ENCODE peak calls at places on chromosomes 1 and 21, in four cellular contexts. Z is ovary, W is body of pancreas, L is right atrium auricular region. P is an unnamed sample. For H3K9me3, the result is how much of the 10 kb centered on the place peaks cover.

GRCh38 chr1:10794724-10795304 is 1.6 kb downstream of the CASZ1 start:
- DNase-seq in Z (no peak), W (peak), L (no peak), P (no peak)

GRCh38 chr1:72845342-72845741 is 563.0 kb upstream of the NEGR1 start:
- DNase-seq in Z (no peak), W (no peak), L (no peak), P (no peak)

GRCh38 chr1:230337266-230337665 is 88.9 kb downstream of the PGBD5 start:
- DNase-seq in Z (no peak), W (no peak), L (no peak), P (no peak)

GRCh38 chr1:221159608-221160007 is 280.4 kb downstream of the HLX start:
- DNase-seq in Z (no peak), W (no peak), L (no peak), P (no peak)

GRCh38 chr1:35436078-35436477 is 121.1 kb downstream of the KIAA0319L start:
- DNase-seq in Z (no peak), W (no peak), L (no peak), P (no peak)

GRCh38 chr1:210321131-210321530 is 7.6 kb upstream of the HHAT start:
- DNase-seq in Z (no peak), W (no peak), L (no peak), P (no peak)

GRCh38 chr1:7984826-7985225 is 23.3 kb downstream of the PARK7 start:
- DNase-seq in Z (no peak), W (no peak), L (no peak), P (no peak)

GRCh38 chr1:181396171-181396670 is 87.1 kb upstream of the CACNA1E start:
- DNase-seq in Z (no peak), W (no peak), L (no peak), P (peak)

GRCh38 chr1:46301406-46302090 is 1.9 kb downstream of the LRRC41 start:
- DNase-seq in Z (peak), W (no peak), L (peak), P (peak)

GRCh38 chr1:16119926-16120325 is 35.9 kb downstream of the EPHA2 start:
- DNase-seq in Z (no peak), W (no peak), L (no peak), P (no peak)

GRCh38 chr1:30409476-30410152 is 313.8 kb downstream of the MATN1 start:
- DNase-seq in Z (peak), W (no peak), L (no peak), P (no peak)

GRCh38 chr21:46253610-46254124 is 25.1 kb upstream of the LSS start:
- DNase-seq in Z (no peak), W (no peak), L (no peak), P (no peak)

GRCh38 chr1:182181167-182181572 is 119.7 kb upstream of the ZNF648 start:
- DNase-seq in Z (no peak), W (peak), L (no peak), P (no peak)

GRCh38 chr21:44758781-44759627 is 42.6 kb downstream of the UBE2G2 start:
- DNase-seq in Z (no peak), W (no peak), L (no peak), P (no peak)

GRCh38 chr1:66327582-66327981 is 206.4 kb upstream of the SGIP1 start:
- DNase-seq in Z (no peak), W (no peak), L (no peak), P (no peak)

GRCh38 chr1:91806777-91807700 is 78.9 kb downstream of the TGFBR3 start:
- DNase-seq in Z (no peak), W (no peak), L (no peak), P (no peak)

GRCh38 chr1:88133991-88134390 is 550.1 kb upstream of the PKN2 start:
- DNase-seq in Z (no peak), W (no peak), L (no peak), P (no peak)

GRCh38 chr1:18132707-18133066 is 25.1 kb downstream of the IGSF21 start:
- DNase-seq in Z (no peak), W (no peak), L (no peak), P (no peak)

GRCh38 chr21:41966872-41967621 is 13.2 kb upstream of the C2CD2 start:
- DNase-seq in Z (no peak), W (no peak), L (peak), P (no peak)

GRCh38 chr1:180927348-180927747 is 14.7 kb downstream of the KIAA1614 start:
- DNase-seq in Z (no peak), W (no peak), L (no peak), P (no peak)

GRCh38 chr1:92989936-92990582 is 28.8 kb upstream of the DIPK1A start:
- DNase-seq in Z (no peak), W (no peak), L (no peak), P (no peak)

GRCh38 chr1:30109853-30110252 is 613.5 kb downstream of the MATN1 start:
- DNase-seq in Z (peak), W (peak), L (peak), P (no peak)

GRCh38 chr1:38055398-38055797 is 8.8 kb upstream of the POU3F1 start:
- DNase-seq in Z (no peak), W (no peak), L (no peak), P (no peak)

GRCh38 chr21:39251326-39251725 is 62.1 kb downstream of the BRWD1 start:
- DNase-seq in Z (no peak), W (no peak), L (no peak), P (no peak)

GRCh38 chr1:30977105-30977504 is 68.5 kb upstream of the SDC3 start:
- DNase-seq in Z (no peak), W (no peak), L (no peak), P (no peak)

GRCh38 chr1:178122283-178122682 is 28.4 kb downstream of the RASAL2 start:
- DNase-seq in Z (no peak), W (no peak), L (no peak), P (no peak)

GRCh38 chr1:48182441-48182840 is 40.1 kb upstream of the SLC5A9 start:
- DNase-seq in Z (no peak), W (no peak), L (no peak), P (no peak)

GRCh38 chr1:169874229-169874628 is 19.5 kb downstream of the SCYL3 start:
- DNase-seq in Z (no peak), W (no peak), L (no peak), P (no peak)

GRCh38 chr1:19101244-19101643 is 108.8 kb downstream of the UBR4 start:
- DNase-seq in Z (no peak), W (no peak), L (no peak), P (no peak)

DNA sequence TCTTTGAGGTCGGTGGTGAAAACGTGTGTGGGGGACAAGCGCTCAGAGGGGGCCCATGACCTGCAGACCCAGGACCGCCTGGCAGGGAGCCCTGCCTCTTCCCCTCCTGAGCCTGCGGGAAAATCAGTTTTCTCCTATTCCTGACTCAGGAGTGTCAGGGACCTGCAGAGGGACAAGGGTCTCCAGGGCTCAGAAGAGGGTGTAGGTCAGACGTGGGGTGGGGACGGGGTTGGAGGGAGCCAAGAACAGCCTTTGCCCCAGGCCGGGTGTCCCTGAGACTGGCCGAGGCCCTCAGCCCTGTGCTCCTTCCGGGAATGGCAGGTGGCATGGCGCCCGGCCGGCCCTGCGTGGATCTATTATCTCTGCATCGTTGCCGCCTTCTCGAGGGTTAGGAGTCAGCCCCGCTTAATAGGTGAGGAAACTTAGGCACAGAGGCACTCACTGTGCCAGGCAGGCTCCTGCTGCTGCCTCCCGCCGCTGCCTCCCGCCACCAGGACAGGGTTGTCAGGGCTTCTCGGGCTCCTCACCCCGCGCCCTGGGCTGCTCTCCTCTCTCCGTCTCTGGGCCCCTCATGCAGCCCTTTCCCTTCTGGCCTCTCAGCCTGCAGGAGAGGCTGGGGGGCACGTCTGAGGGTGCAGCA is 37.5 kb downstream of the AJAP1 start:
- DNase-seq in Z (no peak), W (no peak), L (no peak), P (no peak)
- H3K9me3 ChIP-seq in Z (under half), W (under half), L (under half), P (under half)

GRCh38 chr1:86419277-86419903 is 4.6 kb upstream of the CLCA2 start:
- DNase-seq in Z (no peak), W (no peak), L (no peak), P (peak)

GRCh38 chr1:86429122-86429725 is 5.3 kb downstream of the CLCA2 start:
- DNase-seq in Z (no peak), W (no peak), L (no peak), P (no peak)

GRCh38 chr1:86423473-86423872 is 498 bp upstream of the CLCA2 start:
- DNase-seq in Z (no peak), W (no peak), L (no peak), P (no peak)

GRCh38 chr1:86421601-86422280 is 2.2 kb upstream of the CLCA2 start:
- DNase-seq in Z (no peak), W (no peak), L (no peak), P (no peak)

GRCh38 chr1:86423873-86424272 is at the start of gene CLCA2:
- DNase-seq in Z (no peak), W (no peak), L (no peak), P (no peak)
- TF ChIP-seq CTCF in Z (no peak), W (no peak), L (no peak), P (no peak)

GRCh38 chr1:43270421-43271095 is 775 bp downstream of the TMEM125 start:
- DNase-seq in Z (peak), W (peak), L (no peak), P (peak)

GRCh38 chr1:43272161-43272560 is 2.4 kb downstream of the TMEM125 start:
- DNase-seq in Z (no peak), W (no peak), L (no peak), P (no peak)

GRCh38 chr1:43269627-43270375 is at the start of gene TMEM125:
- DNase-seq in Z (no peak), W (peak), L (no peak), P (no peak)

GRCh38 chr1:43272576-43273571 is 3.1 kb downstream of the TMEM125 start:
- DNase-seq in Z (no peak), W (no peak), L (no peak), P (no peak)

DNA sequence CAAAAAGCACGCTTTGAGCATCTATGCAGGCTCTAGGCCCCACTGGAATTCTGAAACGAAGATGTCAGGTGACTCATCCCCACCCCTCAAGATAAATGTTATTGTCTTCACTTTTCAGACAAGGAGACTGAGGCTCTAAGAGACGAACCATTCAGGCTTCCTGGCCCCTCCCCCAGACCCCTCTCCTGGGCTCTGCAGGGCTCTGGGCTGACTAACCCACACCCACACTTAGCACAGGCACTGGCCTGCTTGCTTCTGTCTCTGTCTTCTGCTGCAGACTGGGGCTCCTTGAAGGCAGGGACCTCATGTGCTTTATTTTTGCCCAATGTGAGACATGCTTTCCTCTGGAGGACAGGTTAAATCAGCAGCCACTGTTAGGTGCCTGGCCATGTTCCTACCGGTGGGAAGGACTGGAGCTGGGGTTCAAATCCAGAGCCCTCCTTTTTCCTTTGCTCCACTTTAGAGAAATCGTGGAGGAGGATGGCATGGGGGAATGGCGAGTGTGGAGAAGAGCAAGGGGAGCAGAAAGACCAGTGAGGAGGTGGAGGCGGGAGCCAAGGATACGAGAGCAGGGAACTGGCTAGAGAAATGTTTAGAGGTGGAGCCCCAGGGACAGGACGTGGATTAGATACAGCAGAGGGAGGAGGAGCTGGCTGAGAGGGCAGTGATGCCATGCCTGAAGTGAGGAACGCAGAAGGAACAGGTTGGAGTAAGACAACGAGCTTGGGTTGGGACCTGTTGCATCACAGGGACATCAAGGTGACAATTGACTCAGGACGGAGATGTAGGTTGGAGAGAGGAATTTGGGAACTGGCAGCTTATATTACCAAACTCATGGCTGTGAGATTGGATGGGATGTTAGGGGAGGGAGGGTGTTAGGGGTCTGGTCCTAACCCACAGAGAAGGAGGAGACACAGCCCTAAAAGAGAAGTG is 1.7 kb downstream of the TMEM125 start:
- DNase-seq in Z (no peak), W (no peak), L (no peak), P (no peak)
- H3K27ac ChIP-seq in Z (no peak), W (peak), L (no peak), P (no peak)

DNA sequence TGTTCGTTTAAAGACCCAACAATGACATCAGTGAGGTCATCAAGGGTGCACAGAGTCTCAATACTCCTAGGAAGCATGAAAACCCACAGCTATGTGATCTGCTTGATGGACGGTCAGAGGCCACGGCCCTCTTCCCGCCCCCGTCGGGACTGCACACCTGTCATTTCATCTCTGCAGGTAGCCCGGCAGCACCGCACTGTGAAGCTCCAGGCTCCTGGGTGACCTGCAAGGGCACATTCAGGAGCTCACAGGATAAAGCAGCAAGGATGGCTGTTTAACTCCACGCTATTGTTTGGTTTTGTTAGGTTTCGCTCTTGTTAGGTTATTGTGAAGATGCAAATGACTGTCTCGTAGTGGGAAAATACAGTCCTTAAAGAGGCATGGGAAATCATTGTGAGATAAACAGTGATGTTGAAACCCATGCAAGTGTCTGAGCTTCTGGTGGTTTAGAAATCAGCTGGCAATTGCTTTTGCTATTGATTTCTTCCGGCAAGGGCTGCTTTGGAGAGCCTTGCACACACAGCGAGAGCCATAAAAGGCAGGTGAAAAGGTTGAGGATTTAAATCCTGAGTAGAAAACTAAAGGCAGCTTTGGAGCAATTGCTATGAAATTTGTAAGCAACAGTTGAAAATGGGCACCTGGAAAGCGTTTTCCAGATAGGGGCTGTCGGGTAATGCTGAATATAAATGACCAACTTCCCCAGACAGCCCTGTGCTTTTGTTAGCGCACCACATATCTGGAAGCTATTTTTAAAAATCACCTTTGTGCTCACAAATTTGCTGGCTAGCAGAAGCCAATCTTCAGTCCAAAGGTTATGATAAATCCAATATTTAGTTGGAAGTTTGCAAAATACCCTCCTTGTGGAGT is 124.6 kb upstream of the AJAP1 start:
- DNase-seq in Z (no peak), W (no peak), L (no peak), P (no peak)
- H3K9me3 ChIP-seq in Z (under half), W (under half), L (under half), P (under half)

GRCh38 chr1:68346192-68346808 is 103.5 kb downstream of the RPE65 start:
- DNase-seq in Z (no peak), W (no peak), L (no peak), P (no peak)
- TF ChIP-seq CTCF in Z (peak), W (peak), L (peak), P (no peak)

P was measured in CD4-positive, alpha-beta T cell.